ENCODE peak calls at places on chromosomes 3 and 15, in four cellular contexts. U is PC-9, Y is HuH-7.5, T is skeletal muscle cell. V is an unnamed sample.

GRCh38 chr15:64017082-64017588 is 29.1 kb downstream of the DAPK2 start:
- DNase-seq in Y (no peak), T (no peak), U (peak; percentile 90), V (no peak)

GRCh38 chr15:45871121-45871855 is 236.5 kb downstream of the SQOR start:
- DNase-seq in T (no peak), Y (no peak), U (peak; percentile 37), V (no peak)

GRCh38 chr3:25265284-25265683 is 162.8 kb upstream of the RARB start:
- DNase-seq in T (no peak), U (no peak), Y (no peak), V (no peak)

GRCh38 chr3:196225086-196225485 is 8.8 kb downstream of the SLC51A start:
- DNase-seq in Y (no peak), U (no peak), T (no peak), V (no peak)

GRCh38 chr3:9195390-9195789 is 54.1 kb downstream of the SRGAP3 start:
- DNase-seq in U (no peak), Y (no peak), T (no peak), V (no peak)

GRCh38 chr3:119360046-119360445 is 65.9 kb downstream of the ARHGAP31 start:
- DNase-seq in T (no peak), Y (no peak), U (no peak), V (no peak)

GRCh38 chr15:62740141-62741004 is 302.2 kb upstream of the TPM1 start:
- DNase-seq in T (no peak), Y (no peak), U (no peak), V (peak; percentile 64)

GRCh38 chr15:51181905-51182304 is 87.2 kb upstream of the TNFAIP8L3 start:
- DNase-seq in U (no peak), T (no peak), Y (no peak), V (no peak)

GRCh38 chr15:70355275-70355795 is 257.6 kb upstream of the TLE3 start:
- DNase-seq in T (no peak), Y (peak; percentile 65), U (no peak), V (no peak)

GRCh38 chr3:13364602-13365271 is 55.4 kb downstream of the NUP210 start:
- DNase-seq in U (no peak), Y (no peak), T (no peak), V (no peak)

GRCh38 chr15:47292638-47293037 is 424.7 kb upstream of the SEMA6D start:
- DNase-seq in U (no peak), Y (no peak), T (no peak), V (no peak)

GRCh38 chr3:50193286-50193685 is 1.9 kb downstream of the GNAT1 start:
- DNase-seq in T (no peak), U (no peak), Y (no peak), V (no peak)

GRCh38 chr15:68830141-68830540 is 9.4 kb upstream of the ANP32A start:
- DNase-seq in T (no peak), Y (no peak), U (no peak), V (no peak)

GRCh38 chr3:37400945-37401344 is 226.6 kb upstream of the LRRFIP2 start:
- DNase-seq in Y (no peak), T (no peak), U (no peak), V (no peak)

GRCh38 chr15:84982301-84982920 is 755 bp downstream of the PDE8A start:
- DNase-seq in Y (peak; percentile 65), T (no peak), U (no peak), V (peak; percentile 34)

GRCh38 chr3:188242426-188243123 is 88.6 kb downstream of the LPP start:
- DNase-seq in T (no peak), U (no peak), Y (no peak), V (no peak)

GRCh38 chr3:69115731-69116130 is 6.7 kb downstream of the LMOD3 start:
- DNase-seq in T (no peak), U (no peak), Y (no peak), V (no peak)

GRCh38 chr3:107117922-107118576 is 259.2 kb upstream of the CCDC54 start:
- DNase-seq in Y (peak; percentile 39), T (peak; percentile 64), U (no peak), V (peak; percentile 70)

GRCh38 chr3:189680723-189681122 is 49.5 kb downstream of the TP63 start:
- DNase-seq in Y (no peak), T (no peak), U (no peak), V (no peak)

GRCh38 chr3:99952306-99952705 is 134.6 kb downstream of the CMSS1 start:
- DNase-seq in Y (no peak), T (no peak), U (no peak), V (peak; percentile 33)

GRCh38 chr3:129587061-129587460 is 19.4 kb downstream of the PLXND1 start:
- DNase-seq in T (no peak), U (no peak), Y (no peak), V (no peak)

GRCh38 chr15:101143321-101143720 is 108.5 kb downstream of the CHSY1 start:
- DNase-seq in U (no peak), Y (no peak), T (no peak), V (no peak)

GRCh38 chr3:50447290-50447840 is 56.1 kb downstream of the CACNA2D2 start:
- DNase-seq in Y (no peak), U (no peak), T (no peak), V (no peak)

GRCh38 chr15:29685156-29686078 is 136.9 kb downstream of the TJP1 start:
- DNase-seq in Y (no peak), U (no peak), T (no peak), V (no peak)

GRCh38 chr3:47057212-47057671 is 77.8 kb downstream of the NBEAL2 start:
- DNase-seq in Y (no peak), U (no peak), T (no peak), V (peak; percentile 14)

GRCh38 chr3:131540821-131541220 is 38.0 kb upstream of the MRPL3 start:
- DNase-seq in U (no peak), Y (no peak), T (no peak), V (no peak)

GRCh38 chr15:80485370-80486164 is 81.4 kb downstream of the ARNT2 start:
- DNase-seq in T (no peak), Y (no peak), U (no peak), V (no peak)

GRCh38 chr3:137347817-137348368 is 390.1 kb downstream of the IL20RB start:
- DNase-seq in U (no peak), T (no peak), Y (no peak), V (no peak)

GRCh38 chr3:183085634-183086390 is 13.5 kb downstream of the MCCC1 start:
- DNase-seq in U (no peak), T (no peak), Y (no peak), V (peak; percentile 20)

GRCh38 chr3:149501524-149501923 is 27.0 kb downstream of the TM4SF4 start:
- DNase-seq in Y (no peak), U (peak; percentile 89), T (peak; percentile 67), V (no peak)

GRCh38 chr3:48320994-48321393 is 12.5 kb downstream of the SPINK8 start:
- DNase-seq in Y (no peak), U (no peak), T (no peak), V (no peak)

GRCh38 chr3:107983247-107983646 is 107.6 kb downstream of the CD47 start:
- DNase-seq in T (no peak), U (no peak), Y (no peak), V (no peak)

GRCh38 chr15:52527898-52528464 is 699 bp downstream of the MYO5A start:
- DNase-seq in Y (peak; percentile 54), U (no peak), T (no peak), V (peak; percentile 25)

GRCh38 chr3:126524429-126524988 is 554 bp downstream of the CHST13 start:
- DNase-seq in U (no peak), Y (peak; percentile 83), T (no peak), V (no peak)

GRCh38 chr15:58526647-58527192 is 94.9 kb downstream of the LIPC start:
- DNase-seq in Y (no peak), T (no peak), U (no peak), V (no peak)